ENCODE peak calls at places on chromosomes 11 and 22, in eight cellular contexts. N, I, O, A, H, F, B and M are unnamed samples.

GRCh38 chr11:72389116-72389515 is 45.2 kb downstream of the CLPB start:
- DNase-seq in O (no peak), A (peak; percentile 56), I (no peak), H (no peak), F (no peak), B (no peak), N (no peak), M (no peak)

GRCh38 chr11:65880844-65881421 is 1.3 kb downstream of the CTSW start:
- DNase-seq in O (no peak), F (peak; percentile 52), I (no peak), H (no peak), A (no peak), B (no peak), N (no peak), M (no peak)

GRCh38 chr11:9025101-9025850 is 21.5 kb upstream of the NRIP3 start:
- DNase-seq in O (no peak), H (no peak), I (no peak), F (no peak), A (no peak), N (no peak), B (no peak), M (no peak)

GRCh38 chr11:123601136-123601535 is 53.3 kb downstream of the SCN3B start:
- DNase-seq in F (no peak), I (peak; percentile 6), H (no peak), A (no peak), B (no peak), N (no peak), O (no peak), M (peak; percentile 49)

GRCh38 chr22:44193537-44193896 is 12.8 kb downstream of the PARVG start:
- DNase-seq in H (no peak), N (no peak), F (no peak), I (no peak), A (peak; percentile 55), O (no peak), B (no peak), M (no peak)

GRCh38 chr11:6498121-6498520 is 1.0 kb downstream of the DNHD1 start:
- DNase-seq in A (no peak), I (no peak), B (no peak), F (no peak), O (no peak), N (peak; percentile 52), H (no peak), M (no peak)

GRCh38 chr11:12682288-12682687 is 8.1 kb downstream of the TEAD1 start:
- DNase-seq in I (peak; percentile 51), N (no peak), B (no peak), A (no peak), H (no peak), O (no peak), F (no peak), M (no peak)

GRCh38 chr22:46574993-46575914 is 37.8 kb upstream of the CELSR1 start:
- DNase-seq in N (no peak), A (peak; percentile 33), F (peak; percentile 48), H (no peak), B (no peak), I (peak; percentile 90), O (no peak), M (no peak)

GRCh38 chr11:609355-609811 is 6.4 kb downstream of the IRF7 start:
- DNase-seq in N (no peak), A (no peak), H (no peak), O (no peak), I (no peak), F (peak; percentile 54), B (no peak), M (no peak)

GRCh38 chr11:70110538-70111055 is 32.5 kb downstream of the ANO1 start:
- DNase-seq in F (no peak), N (no peak), A (no peak), B (no peak), O (no peak), I (no peak), H (no peak), M (no peak)

GRCh38 chr11:88327061-88327460 is 10.5 kb downstream of the CTSC start:
- DNase-seq in F (no peak), H (no peak), N (no peak), I (no peak), O (no peak), A (no peak), B (no peak), M (no peak)

GRCh38 chr11:65384301-65384889 is 1.9 kb upstream of the SLC25A45 start:
- DNase-seq in I (no peak), A (peak; percentile 19), H (no peak), N (peak; percentile 14), B (no peak), O (peak; percentile 28), F (no peak), M (no peak)

GRCh38 chr11:47617417-47617809 is 23.2 kb upstream of the C1QTNF4 start:
- DNase-seq in A (no peak), F (no peak), O (no peak), I (no peak), H (no peak), N (peak; percentile 68), B (no peak), M (peak; percentile 34)

GRCh38 chr22:21931056-21931455 is 21.6 kb downstream of the PPM1F start:
- DNase-seq in A (no peak), N (no peak), O (no peak), B (no peak), I (no peak), F (no peak), H (no peak), M (no peak)

GRCh38 chr11:119622454-119623143 is 106.4 kb downstream of the NECTIN1 start:
- DNase-seq in A (no peak), B (no peak), O (no peak), I (no peak), H (no peak), F (no peak), N (no peak), M (no peak)

GRCh38 chr22:25844601-25845000 is 102.6 kb downstream of the MYO18B start:
- DNase-seq in O (no peak), N (no peak), B (no peak), I (no peak), A (no peak), H (no peak), F (no peak), M (no peak)

GRCh38 chr11:33658195-33658900 is 42.3 kb downstream of the C11orf91 start:
- DNase-seq in N (no peak), A (no peak), H (no peak), B (no peak), F (no peak), I (peak; percentile 30), O (no peak), M (no peak)

GRCh38 chr22:42960146-42960509 is 54.8 kb downstream of the PACSIN2 start:
- DNase-seq in B (no peak), I (no peak), A (no peak), O (no peak), F (no peak), N (no peak), H (no peak), M (no peak)

GRCh38 chr22:42957958-42958357 is 57.0 kb downstream of the PACSIN2 start:
- DNase-seq in N (no peak), A (no peak), I (no peak), B (no peak), O (no peak), F (no peak), H (no peak), M (peak; percentile 63)

GRCh38 chr22:42959472-42960145 is 55.3 kb downstream of the PACSIN2 start:
- DNase-seq in F (no peak), H (no peak), I (peak; percentile 93), N (peak; percentile 89), A (peak; percentile 83), O (no peak), B (no peak), M (peak; percentile 77)

GRCh38 chr22:42957544-42957943 is 57.4 kb downstream of the PACSIN2 start:
- DNase-seq in F (no peak), I (no peak), H (no peak), O (no peak), N (no peak), A (no peak), B (no peak), M (no peak)

DNA sequence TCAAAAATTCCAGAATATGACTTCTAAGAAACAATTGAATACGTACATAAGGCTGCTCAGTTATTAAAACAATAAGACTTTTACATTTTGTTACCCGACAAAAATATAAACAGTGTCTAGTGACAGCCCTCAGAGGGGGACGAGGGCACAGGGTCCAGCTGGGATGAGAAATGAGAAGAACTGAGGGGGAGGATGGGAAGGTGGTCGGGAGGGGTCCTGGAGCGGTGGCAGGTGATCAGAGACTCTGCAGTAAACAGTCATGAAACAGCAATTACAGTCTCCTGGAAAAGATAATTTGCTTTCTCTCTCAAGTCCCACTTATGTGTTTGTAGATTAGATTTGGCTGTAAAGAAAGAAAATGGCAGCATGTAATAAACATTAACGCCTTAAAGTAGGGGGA is 56.0 kb downstream of the PACSIN2 start:
- DNase-seq in A (no peak), O (no peak), F (no peak), B (no peak), N (no peak), I (no peak), H (no peak), M (no peak)
- H3K4me3 ChIP-seq in A (peak overlapping the region; percentile 52), O (no peak overlapping the region), F (no peak overlapping the region), B (no peak overlapping the region), N (no peak overlapping the region), I (no peak overlapping the region), H (no peak overlapping the region), M (no peak overlapping the region)

GRCh38 chr11:128904303-128904871 is 13.2 kb downstream of the KCNJ5 start:
- DNase-seq in I (no peak), O (no peak), N (no peak), A (no peak), B (no peak), H (no peak), F (no peak), M (no peak)
- H3K27me3 ChIP-seq in I (peaks cover 51% of the 10 kb centered on the region), O (no peaks in the 10 kb centered on the region), N (no peaks in the 10 kb centered on the region), A (no peaks in the 10 kb centered on the region), B (peaks cover 55% of the 10 kb centered on the region), H (no peaks in the 10 kb centered on the region), F (no peaks in the 10 kb centered on the region), M (no peaks in the 10 kb centered on the region)

GRCh38 chr11:16001899-16002426 is 354.4 kb downstream of the SOX6 start:
- DNase-seq in I (peak; percentile 7), B (no peak), H (no peak), O (no peak), F (no peak), N (peak; percentile 98), A (peak; percentile 93), M (no peak)
- H3K4me3 ChIP-seq in I (no peak overlapping the region), B (no peak overlapping the region), H (no peak overlapping the region), O (no peak overlapping the region), F (no peak overlapping the region), N (no peak overlapping the region), A (peak overlapping the region; percentile 20), M (no peak overlapping the region)

GRCh38 chr11:61580292-61580888 is 486 bp downstream of the SYT7 start:
- DNase-seq in N (no peak), A (no peak), O (no peak), F (no peak), I (peak; percentile 21), H (no peak), B (peak; percentile 71), M (no peak)

GRCh38 chr11:61581030-61581928 is at the start of gene SYT7:
- DNase-seq in H (peak; percentile 95), B (peak; percentile 100), O (peak; percentile 96), F (peak; percentile 86), I (peak; percentile 100), N (peak; percentile 97), A (peak; percentile 96), M (peak; percentile 96)

GRCh38 chr11:61579398-61580291 is 1.2 kb downstream of the SYT7 start:
- DNase-seq in I (no peak), F (no peak), H (no peak), O (no peak), N (no peak), A (no peak), B (peak; percentile 61), M (no peak)

GRCh38 chr11:61577383-61578118 is 3.3 kb downstream of the SYT7 start:
- DNase-seq in F (no peak), B (peak; percentile 64), A (no peak), H (no peak), I (no peak), N (no peak), O (no peak), M (no peak)

GRCh38 chr11:61578819-61579218 is 2.1 kb downstream of the SYT7 start:
- DNase-seq in I (no peak), B (no peak), N (no peak), F (no peak), O (no peak), A (no peak), H (no peak), M (no peak)
- H3K27me3 ChIP-seq in I (no peaks in the 10 kb centered on the region), B (peaks cover 2% of the 10 kb centered on the region), N (peaks cover 48% of the 10 kb centered on the region), F (peaks cover 12% of the 10 kb centered on the region), O (peaks cover 13% of the 10 kb centered on the region), A (peaks cover 12% of the 10 kb centered on the region), H (no peaks in the 10 kb centered on the region), M (peaks cover 5% of the 10 kb centered on the region)